ENCODE peak calls at places on chromosomes 5 and 9, in four cellular contexts. K is colonic mucosa, M is H9, L is mesendoderm. Q is an unnamed sample.

GRCh38 chr5:137341831-137342230 is 157.3 kb downstream of the SPOCK1 start:
- DNase-seq in K (no peak), M (no peak), L (no peak), Q (no peak)

GRCh38 chr5:67246108-67246507 is 49.5 kb upstream of the CD180 start:
- DNase-seq in K (peak; percentile 42), L (peak; percentile 65), M (no peak), Q (peak; percentile 57)

GRCh38 chr9:5750569-5750968 is 82.3 kb downstream of the ERMP1 start:
- DNase-seq in L (no peak), M (no peak), K (no peak), Q (no peak)

GRCh38 chr9:16328349-16328748 is 542.1 kb downstream of the BNC2 start:
- DNase-seq in M (no peak), L (no peak), K (no peak), Q (no peak)

GRCh38 chr9:99851028-99851822 is 29.5 kb downstream of the NR4A3 start:
- DNase-seq in K (no peak), M (no peak), L (no peak), Q (no peak)

GRCh38 chr9:3125602-3126392 is 281.9 kb upstream of the PUM3 start:
- DNase-seq in M (no peak), L (no peak), K (no peak), Q (no peak)

GRCh38 chr9:87497604-87498045 is at the start of gene DAPK1:
- DNase-seq in K (peak; percentile 68), M (peak; percentile 83), L (peak; percentile 93), Q (peak; percentile 66)

GRCh38 chr5:94326579-94326978 is 291.8 kb downstream of the KIAA0825 start:
- DNase-seq in M (no peak), K (no peak), L (no peak), Q (no peak)

GRCh38 chr5:100905259-100905914 is 2.3 kb upstream of the ST8SIA4 start:
- DNase-seq in L (no peak), K (no peak), M (no peak), Q (no peak)

GRCh38 chr9:73118898-73119554 is 32.6 kb upstream of the ANXA1 start:
- DNase-seq in M (no peak), L (peak; percentile 32), K (no peak), Q (no peak)

GRCh38 chr9:93319301-93319991 is 132.0 kb upstream of the FAM120A start:
- DNase-seq in K (no peak), M (no peak), L (no peak), Q (no peak)

GRCh38 chr5:31362931-31363568 is 168.8 kb downstream of the DROSHA start:
- DNase-seq in L (no peak), K (no peak), M (no peak), Q (no peak)

GRCh38 chr5:112546946-112547647 is 128.0 kb upstream of the EPB41L4A start:
- DNase-seq in K (no peak), L (no peak), M (no peak), Q (no peak)

GRCh38 chr5:89120719-89121118 is 237.7 kb upstream of the MEF2C start:
- DNase-seq in L (no peak), M (no peak), K (no peak), Q (no peak)

GRCh38 chr5:177983763-177984564 is 12.1 kb downstream of the PROP1 start:
- DNase-seq in L (no peak), M (no peak), K (no peak), Q (no peak)

GRCh38 chr9:5274770-5275169 is 29.7 kb downstream of the RLN2 start:
- DNase-seq in M (no peak), K (no peak), L (no peak), Q (no peak)

GRCh38 chr5:81007637-81008027 is 47.5 kb downstream of the RASGRF2 start:
- DNase-seq in K (no peak), M (no peak), L (no peak), Q (no peak)

GRCh38 chr5:42858709-42859108 is 47.0 kb upstream of the SELENOP start:
- DNase-seq in K (no peak), M (no peak), L (no peak), Q (no peak)

GRCh38 chr5:124365491-124365890 is 380.9 kb downstream of the ZNF608 start:
- DNase-seq in M (no peak), L (no peak), K (no peak), Q (no peak)

GRCh38 chr9:18362901-18363685 is 110.9 kb upstream of the ADAMTSL1 start:
- DNase-seq in M (no peak), L (peak; percentile 8), K (peak; percentile 24), Q (no peak)

GRCh38 chr5:60972225-60972624 is 27.2 kb downstream of the NDUFAF2 start:
- DNase-seq in K (no peak), L (no peak), M (no peak), Q (no peak)

GRCh38 chr5:85278193-85278592 is 893.5 kb upstream of the EDIL3 start:
- DNase-seq in L (peak; percentile 1), K (no peak), M (no peak), Q (peak; percentile 5)

GRCh38 chr5:136115183-136115865 is 17.3 kb upstream of the SMAD5 start:
- DNase-seq in M (no peak), L (no peak), K (no peak), Q (no peak)

GRCh38 chr5:33317271-33317670 is 123.5 kb upstream of the TARS1 start:
- DNase-seq in M (no peak), L (no peak), K (no peak), Q (no peak)

GRCh38 chr9:90698874-90699440 is 56.3 kb upstream of the DIRAS2 start:
- DNase-seq in K (no peak), L (no peak), M (no peak), Q (no peak)

GRCh38 chr5:140875085-140876065 is at the start of gene PCDHA12:
- DNase-seq in K (no peak), M (peak; percentile 45), L (peak; percentile 82), Q (no peak)

DNA sequence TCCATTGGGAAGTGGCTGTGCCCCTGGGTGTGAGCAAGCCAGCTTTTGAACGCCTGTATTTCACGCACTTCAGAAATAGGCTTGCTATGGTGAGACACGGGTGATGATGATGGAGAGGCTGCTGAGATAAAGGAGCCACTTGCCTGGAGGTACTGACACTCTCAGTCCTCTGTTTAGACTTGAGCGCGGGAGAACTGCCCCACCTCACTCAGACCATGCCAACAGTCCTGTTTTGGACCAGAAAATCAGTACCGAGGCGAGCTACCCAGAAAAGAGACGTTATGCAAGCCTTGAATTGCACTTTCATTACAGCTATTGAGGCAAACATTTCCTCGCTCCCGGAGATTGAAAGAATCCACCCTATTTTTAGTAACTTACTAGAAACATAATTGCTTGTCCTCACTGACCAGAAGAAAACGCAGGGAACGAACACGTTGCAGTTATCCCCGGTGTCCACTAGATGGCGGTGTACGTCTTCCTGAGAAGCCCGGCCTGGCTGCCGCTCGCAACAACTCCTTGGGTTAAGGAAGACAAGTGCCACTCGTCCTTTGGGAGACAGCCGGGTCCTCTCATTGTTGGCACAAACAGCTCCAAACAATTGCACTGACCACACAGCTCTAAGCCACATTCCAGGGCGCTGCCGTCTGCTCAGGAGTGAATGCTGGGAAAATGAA is 142.4 kb downstream of the PSAT1 start:
- DNase-seq in M (peak; percentile 89), K (peak; percentile 71), L (peak; percentile 93), Q (peak; percentile 89)
- H3K9ac ChIP-seq in M (no peak overlapping the region), K (no peak overlapping the region), L (peak overlapping the region; percentile 25), Q (peak overlapping the region; percentile 24)

GRCh38 chr5:52073993-52074689 is 690.9 kb downstream of the ISL1 start:
- DNase-seq in K (no peak), L (no peak), M (no peak), Q (no peak)
- H3K9ac ChIP-seq in K (no peak overlapping the region), L (no peak overlapping the region), M (no peak overlapping the region), Q (no peak overlapping the region)

DNA sequence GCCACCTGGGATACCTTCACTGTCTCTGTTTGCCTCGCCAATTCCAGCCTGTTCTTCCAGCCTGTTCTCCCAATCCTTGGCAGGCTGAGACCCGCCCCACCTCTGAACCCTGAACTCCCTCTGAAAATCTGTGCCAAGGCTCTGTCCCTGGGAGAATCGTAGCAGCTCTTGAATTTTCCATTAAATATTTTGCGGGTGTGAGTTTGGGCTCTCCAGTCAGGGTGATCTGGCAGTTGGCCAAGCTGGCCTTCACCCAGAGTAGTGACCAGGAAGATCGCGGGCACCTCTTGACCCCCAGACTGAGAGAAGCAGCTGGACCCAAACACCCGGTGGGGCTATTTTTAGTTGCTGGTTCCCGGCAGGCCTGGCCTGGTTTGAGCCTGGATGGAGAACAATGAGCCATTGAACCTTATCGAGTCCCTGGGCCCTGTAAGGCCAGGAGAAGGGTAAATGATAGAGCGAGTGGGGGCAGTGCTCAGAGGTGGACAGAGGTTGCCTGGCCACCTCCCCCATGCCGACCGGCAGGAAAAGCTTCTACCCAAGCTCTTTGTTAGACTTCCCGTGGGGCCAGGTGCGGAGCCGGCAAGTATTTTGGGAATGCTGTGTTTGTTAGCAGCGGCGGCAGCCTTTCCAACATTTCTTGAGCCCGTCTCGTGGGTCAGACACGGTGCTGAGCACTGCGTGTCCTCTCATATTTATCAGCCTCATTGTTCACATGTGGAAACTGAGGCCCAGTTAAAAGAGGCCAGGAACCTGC is 146.2 kb downstream of the RGS3 start:
- DNase-seq in M (peak; percentile 80), L (peak; percentile 88), K (no peak), Q (no peak)
- H3K9ac ChIP-seq in M (no peak overlapping the region), L (peak overlapping the region; percentile 12), K (no peak overlapping the region), Q (no peak overlapping the region)

GRCh38 chr5:135047347-135047695 is 13.3 kb upstream of the PITX1 start:
- DNase-seq in M (no peak), K (no peak), L (peak; percentile 68), Q (no peak)

GRCh38 chr5:135048286-135048685 is 14.3 kb upstream of the PITX1 start:
- DNase-seq in M (no peak), L (no peak), K (no peak), Q (no peak)

GRCh38 chr5:135042595-135042994 is 8.6 kb upstream of the PITX1 start:
- DNase-seq in L (no peak), K (no peak), M (no peak), Q (no peak)

GRCh38 chr5:135046661-135047346 is 12.8 kb upstream of the PITX1 start:
- DNase-seq in M (no peak), K (no peak), L (peak; percentile 75), Q (no peak)

DNA sequence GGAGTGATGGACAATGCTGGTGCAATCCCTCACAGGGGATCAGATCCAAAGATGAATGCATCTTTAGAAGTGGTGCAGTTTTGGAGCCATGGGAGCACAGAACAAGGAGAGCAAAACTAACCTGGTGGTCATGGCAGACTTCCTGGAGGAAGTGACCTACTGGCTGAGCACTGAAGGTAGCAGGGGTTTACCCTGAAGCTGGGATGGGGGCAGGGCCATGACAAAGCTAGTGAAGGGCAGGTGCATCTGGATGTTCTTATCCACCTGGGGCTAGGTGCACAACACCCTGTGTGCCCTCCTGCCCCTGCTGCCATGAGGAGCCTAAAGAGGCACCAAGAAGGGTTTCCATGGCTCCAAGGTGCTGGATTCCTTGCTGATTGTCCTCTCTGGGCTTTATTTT is 11.5 kb upstream of the PITX1 start:
- DNase-seq in L (no peak), K (no peak), M (no peak), Q (no peak)
- H3K9ac ChIP-seq in L (no peak overlapping the region), K (no peak overlapping the region), M (no peak overlapping the region), Q (no peak overlapping the region)

Q was measured in NT2/D1.